ENCODE peak calls at places on chromosomes 13 and 19, in six cellular contexts. R is CD4-positive, alpha-beta T cell; B is upper lobe of right lung; H is dorsolateral prefrontal cortex; X is substantia nigra; W is cardiac muscle cell. C is an unnamed sample.

GRCh38 chr13:91185294-91185863 is 162.1 kb upstream of the MIR17HG start:
- DNase-seq in H (no peak), W (peak; percentile 15), X (no peak), R (no peak), B (no peak), C (peak; percentile 1)

GRCh38 chr13:76667551-76667950 is 218.7 kb downstream of the KCTD12 start:
- DNase-seq in B (no peak), R (no peak), H (no peak), X (no peak), W (no peak), C (peak; percentile 61)

GRCh38 chr19:28665748-28666147 is 547.2 kb downstream of the UQCRFS1 start:
- DNase-seq in W (no peak), B (no peak), H (no peak), R (no peak), X (no peak), C (no peak)

GRCh38 chr19:23071087-23071511 is 45.7 kb upstream of the ZNF730 start:
- DNase-seq in W (no peak), H (no peak), B (no peak), X (no peak), R (no peak), C (peak; percentile 17)

GRCh38 chr19:4391701-4392543 is 8.4 kb downstream of the SH3GL1 start:
- DNase-seq in B (no peak), W (no peak), H (no peak), R (no peak), X (no peak), C (no peak)

GRCh38 chr19:48348039-48348438 is 15.7 kb downstream of the TMEM143 start:
- DNase-seq in X (no peak), R (no peak), H (no peak), B (no peak), W (no peak), C (no peak)

GRCh38 chr19:1455336-1456120 is 5.6 kb downstream of the APC2 start:
- DNase-seq in W (peak; percentile 53), H (no peak), X (no peak), B (no peak), R (no peak), C (peak; percentile 33)

GRCh38 chr13:94192576-94192975 is 286.9 kb downstream of the DCT start:
- DNase-seq in B (no peak), X (no peak), W (peak; percentile 30), H (peak; percentile 19), R (no peak), C (peak; percentile 34)

GRCh38 chr19:16875584-16876555 is 12.9 kb upstream of the F2RL3 start:
- DNase-seq in B (no peak), R (no peak), X (no peak), H (no peak), W (no peak), C (no peak)

GRCh38 chr19:8571006-8571411 is 6.2 kb downstream of the MYO1F start:
- DNase-seq in R (peak; percentile 69), X (peak; percentile 43), W (no peak), B (peak; percentile 76), H (peak; percentile 13), C (peak; percentile 56)

GRCh38 chr19:41431426-41432386 is 4.5 kb upstream of the B3GNT8 start:
- DNase-seq in R (no peak), W (peak; percentile 96), H (peak; percentile 26), X (no peak), B (no peak), C (peak; percentile 33)

DNA sequence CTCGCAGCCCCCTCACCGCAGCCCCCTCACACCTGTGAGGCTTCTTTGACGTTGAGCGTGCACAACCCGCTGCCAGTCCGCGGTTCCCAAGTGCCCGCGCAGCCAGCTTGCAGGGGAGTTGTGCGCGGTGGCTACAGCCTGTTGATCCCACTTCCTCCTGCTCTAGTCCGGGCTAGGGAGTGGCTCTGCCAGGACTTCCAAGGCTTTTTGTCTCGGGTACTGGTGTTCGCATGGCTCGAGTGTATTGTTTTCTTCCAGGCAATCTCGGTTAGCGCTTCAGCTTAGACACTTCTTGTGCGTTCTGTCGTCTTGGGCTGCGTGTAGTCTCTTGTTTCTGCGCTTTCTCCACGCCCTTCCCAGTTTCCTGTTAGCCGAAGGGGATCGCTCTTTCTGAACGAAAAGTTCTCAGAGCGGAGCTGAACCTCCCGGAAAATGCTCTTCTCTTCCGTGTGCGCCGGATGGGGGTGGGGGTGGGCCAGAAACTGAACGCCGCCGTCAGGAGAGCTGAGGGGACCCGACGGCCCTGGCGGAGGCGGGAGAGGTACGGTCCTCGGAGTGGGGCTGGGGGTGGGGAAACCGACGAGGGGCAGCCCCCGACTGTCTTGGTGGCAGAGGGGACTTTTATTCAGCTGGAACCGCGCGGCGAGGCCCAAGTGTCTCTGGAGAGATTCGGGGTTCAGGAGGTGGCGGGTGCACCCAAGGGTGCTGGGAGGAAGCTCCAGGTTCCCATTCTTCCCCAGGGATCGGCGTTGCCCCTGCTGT is 706 bp upstream of the DGKH start:
- DNase-seq in R (no peak), X (no peak), B (peak; percentile 76), W (peak; percentile 57), H (peak; percentile 11), C (peak; percentile 43)
- H3K27ac ChIP-seq in R (no peak overlapping the region), X (peak overlapping the region; percentile 56), B (peak overlapping the region; percentile 85), W (peak overlapping the region; percentile 34), H (peak overlapping the region; percentile 87), C (peak overlapping the region; percentile 87)

DNA sequence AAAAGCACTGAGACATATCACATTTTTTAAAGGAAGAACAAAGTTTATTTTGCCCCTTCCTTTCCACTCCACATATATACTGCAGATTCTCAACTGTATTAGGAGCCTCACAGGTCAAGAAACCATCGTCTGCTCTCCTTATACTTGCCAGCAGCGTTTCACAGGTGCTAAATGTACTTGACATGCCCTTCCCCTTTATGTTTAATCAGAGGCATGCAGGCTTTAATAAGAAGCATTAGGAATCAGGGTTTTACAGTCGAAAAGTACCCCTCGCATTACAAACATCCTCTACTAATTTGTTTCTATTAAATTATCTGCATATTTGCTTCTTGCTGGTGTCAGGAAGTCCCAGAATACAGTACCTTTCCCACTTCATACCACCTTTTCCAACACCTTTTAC is 3.7 kb upstream of the RAP2A start:
- DNase-seq in X (no peak), R (no peak), W (no peak), B (no peak), H (no peak), C (no peak)
- H3K27ac ChIP-seq in X (peak overlapping the region; percentile 74), R (no peak overlapping the region), W (no peak overlapping the region), B (no peak overlapping the region), H (peak overlapping the region; percentile 100), C (no peak overlapping the region)

GRCh38 chr13:32150239-32150638 is 118.7 kb downstream of the FRY start:
- DNase-seq in H (no peak), W (no peak), R (no peak), X (no peak), B (no peak), C (no peak)

GRCh38 chr13:32147193-32147592 is 115.6 kb downstream of the FRY start:
- DNase-seq in X (no peak), W (no peak), H (no peak), R (no peak), B (no peak), C (no peak)

GRCh38 chr13:32150794-32151193 is 119.2 kb downstream of the FRY start:
- DNase-seq in W (no peak), H (no peak), R (no peak), B (no peak), X (peak; percentile 4), C (no peak)

GRCh38 chr13:32147976-32148375 is 116.4 kb downstream of the FRY start:
- DNase-seq in H (no peak), R (no peak), B (no peak), X (no peak), W (no peak), C (no peak)

DNA sequence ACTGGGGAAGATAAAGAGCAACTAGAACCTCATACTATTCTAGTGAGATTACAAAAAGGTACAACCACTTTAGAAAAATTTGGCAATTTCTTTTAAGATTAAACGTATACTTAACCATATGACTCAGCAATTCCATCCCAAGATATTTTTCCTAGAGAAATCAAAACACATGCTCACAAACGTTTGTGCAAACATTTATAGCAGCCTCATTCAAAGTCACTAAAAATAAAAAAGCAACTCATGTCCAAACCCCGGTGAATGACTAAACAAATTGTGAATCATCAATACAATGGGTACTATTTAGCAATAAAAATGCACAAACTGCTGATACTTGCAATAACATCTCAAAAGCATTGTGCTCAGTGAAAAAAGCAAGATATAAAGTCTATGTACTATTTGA is 121.5 kb downstream of the FRY start:
- DNase-seq in W (no peak), R (no peak), B (no peak), H (no peak), X (no peak), C (peak; percentile 40)
- H3K27ac ChIP-seq in W (no peak overlapping the region), R (no peak overlapping the region), B (no peak overlapping the region), H (no peak overlapping the region), X (no peak overlapping the region), C (peak overlapping the region; percentile 16)

GRCh38 chr13:75569576-75569975 is 20.0 kb downstream of the UCHL3 start:
- DNase-seq in B (no peak), R (no peak), X (no peak), W (no peak), H (no peak), C (no peak)
- H3K27ac ChIP-seq in B (no peak overlapping the region), R (no peak overlapping the region), X (no peak overlapping the region), W (no peak overlapping the region), H (no peak overlapping the region), C (no peak overlapping the region)

GRCh38 chr19:38730470-38730730 is 13.9 kb downstream of the CAPN12 start:
- DNase-seq in X (no peak), H (no peak), W (no peak), B (no peak), R (no peak), C (no peak)
- H3K27ac ChIP-seq in X (no peak overlapping the region), H (peak overlapping the region; percentile 78), W (no peak overlapping the region), B (no peak overlapping the region), R (no peak overlapping the region), C (no peak overlapping the region)

DNA sequence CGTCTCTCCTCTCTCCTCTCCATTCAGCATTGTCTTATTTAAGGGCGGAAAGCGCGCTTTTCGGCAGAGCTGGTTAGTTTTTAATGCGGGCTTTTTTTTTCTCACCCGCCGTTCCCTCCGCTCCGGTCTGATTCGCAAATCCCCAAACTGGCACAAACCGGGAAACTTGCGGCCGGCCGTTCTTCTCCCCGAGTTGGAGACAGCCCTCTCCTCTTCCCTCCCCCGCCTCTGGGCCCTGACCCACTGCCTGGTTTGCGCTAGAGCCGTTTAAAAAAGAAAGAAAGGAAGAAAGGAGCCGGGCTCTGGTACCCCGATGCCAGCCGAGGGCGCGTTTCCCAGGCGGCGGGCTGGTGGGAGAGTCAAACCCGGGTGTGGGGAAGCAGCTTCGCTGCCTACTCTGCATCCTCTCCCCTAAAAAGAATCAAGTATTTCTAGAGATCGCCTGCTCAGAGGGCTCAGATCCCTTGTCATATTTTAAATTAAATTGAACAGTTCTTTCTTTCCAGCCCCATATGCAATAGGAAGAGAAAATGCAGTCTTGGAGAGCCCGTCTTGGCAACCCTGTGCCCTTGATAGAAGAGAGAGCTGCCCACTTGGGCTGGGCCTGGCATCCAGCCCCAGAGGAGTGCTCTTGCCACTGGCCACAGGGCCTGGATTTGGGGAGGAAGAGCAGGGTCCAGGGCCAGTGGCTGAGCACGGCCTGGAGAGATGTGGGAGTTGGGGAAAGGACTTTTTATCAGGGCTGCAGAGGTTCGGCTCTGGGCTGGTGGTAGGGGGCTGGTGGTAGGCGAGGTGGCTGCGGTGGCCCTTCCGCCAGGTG is 19.0 kb downstream of the NFIX start:
- DNase-seq in X (peak; percentile 30), B (no peak), R (no peak), H (peak; percentile 57), W (no peak), C (no peak)
- H3K27ac ChIP-seq in X (peak overlapping the region; percentile 87), B (peak overlapping the region; percentile 91), R (no peak overlapping the region), H (peak overlapping the region; percentile 96), W (no peak overlapping the region), C (no peak overlapping the region)

C was measured in brain microvascular endothelial cell.